ENCODE peak calls at places on chromosome 11, in ten cellular contexts. A is HCT116, R is GM23248, B is K562, M is neural progenitor cell, L is fibroblast of lung, Y is IMR-90, G is PC-3, W is neuronal stem cell, K is kidney. P is an unnamed sample. For H3K36me3, the result is how much of the 10 kb centered on the place peaks cover.

GRCh38 chr11:98107736-98108135 is 913.0 kb upstream of the CNTN5 start:
- DNase-seq in R (no peak), B (no peak), Y (no peak), W (no peak), K (no peak), G (no peak), M (no peak), L (no peak), A (no peak), P (no peak)

GRCh38 chr11:119375629-119376196 is 5.8 kb downstream of the USP2 start:
- DNase-seq in M (peak), G (no peak), W (no peak), Y (peak), B (peak), L (peak), A (no peak), K (peak), R (peak), P (no peak)

GRCh38 chr11:131217313-131218297 is 152.8 kb upstream of the NTM start:
- DNase-seq in A (no peak), L (peak), G (peak), Y (peak), K (no peak), W (no peak), R (peak), B (no peak), M (no peak), P (peak)

GRCh38 chr11:66880484-66881211 is 23.8 kb downstream of the LRFN4 start:
- DNase-seq in B (no peak), G (peak), A (no peak), R (no peak), M (no peak), K (no peak), W (no peak), L (no peak), Y (peak), P (no peak)

GRCh38 chr11:107988397-107989158 is 20.1 kb upstream of the CUL5 start:
- DNase-seq in B (no peak), M (no peak), G (peak), Y (no peak), K (no peak), W (no peak), A (no peak), R (no peak), L (no peak), P (no peak)

GRCh38 chr11:12276356-12276755 is 101.0 kb upstream of the PARVA start:
- DNase-seq in K (peak), B (no peak), L (no peak), A (no peak), M (no peak), Y (no peak), W (no peak), R (no peak), G (no peak), P (no peak)

GRCh38 chr11:130145975-130146776 is 13.4 kb upstream of the ST14 start:
- DNase-seq in G (peak), M (no peak), R (peak), K (peak), A (peak), L (no peak), Y (no peak), B (no peak), W (no peak), P (no peak)

GRCh38 chr11:106061936-106062591 is 15.1 kb downstream of the KBTBD3 start:
- DNase-seq in G (no peak), Y (no peak), L (no peak), R (no peak), K (no peak), M (no peak), A (no peak), B (no peak), W (no peak), P (no peak)

GRCh38 chr11:58075781-58076180 is 45.0 kb downstream of the OR6Q1 start:
- DNase-seq in W (no peak), R (peak), L (peak), A (no peak), G (peak), B (no peak), K (no peak), Y (peak), M (no peak), P (peak)

GRCh38 chr11:3073029-3073435 is 15.8 kb upstream of the CARS1 start:
- DNase-seq in A (no peak), B (no peak), G (no peak), R (peak), Y (peak), L (no peak), M (no peak), W (no peak), K (no peak), P (peak)

GRCh38 chr11:17012712-17013547 is 1.3 kb downstream of the PLEKHA7 start:
- DNase-seq in K (peak), M (peak), L (peak), A (peak), W (peak), Y (peak), R (peak), G (peak), B (no peak), P (peak)

GRCh38 chr11:71986131-71986530 is 12.6 kb upstream of the IL18BP start:
- DNase-seq in A (no peak), B (no peak), R (no peak), L (no peak), W (no peak), K (no peak), G (no peak), Y (no peak), M (no peak), P (no peak)

GRCh38 chr11:45655347-45655756 is 10.1 kb downstream of the CHST1 start:
- DNase-seq in K (peak), Y (peak), W (peak), M (peak), G (peak), R (peak), L (peak), B (peak), A (peak), P (peak)

GRCh38 chr11:108663154-108663877 is 1.6 kb upstream of the DDX10 start:
- DNase-seq in L (no peak), G (no peak), W (no peak), A (no peak), Y (no peak), R (no peak), M (no peak), K (no peak), B (no peak), P (no peak)

GRCh38 chr11:34356918-34357645 is 728 bp downstream of the ABTB2 start:
- DNase-seq in K (peak), A (no peak), B (peak), L (peak), R (peak), Y (peak), M (peak), G (peak), W (peak), P (peak)

GRCh38 chr11:102900346-102900745 is 25.6 kb upstream of the MMP12 start:
- DNase-seq in L (no peak), R (no peak), G (no peak), M (no peak), K (no peak), B (no peak), W (no peak), A (no peak), Y (no peak), P (no peak)

GRCh38 chr11:95576149-95576851 is 213.3 kb downstream of the FAM76B start:
- DNase-seq in R (no peak), G (no peak), A (no peak), K (no peak), L (peak), W (no peak), M (no peak), B (no peak), Y (no peak), P (peak)

GRCh38 chr11:46235777-46236688 is 41.4 kb upstream of the CREB3L1 start:
- DNase-seq in G (no peak), K (no peak), A (no peak), R (peak), W (no peak), M (no peak), B (peak), Y (no peak), L (peak), P (peak)

GRCh38 chr11:77446911-77447629 is 26.8 kb downstream of the PAK1 start:
- DNase-seq in Y (no peak), K (no peak), W (no peak), B (no peak), L (no peak), G (peak), A (no peak), M (no peak), R (no peak), P (no peak)

GRCh38 chr11:79535606-79536005 is 94.8 kb upstream of the TENM4 start:
- DNase-seq in A (no peak), M (no peak), K (no peak), G (no peak), W (no peak), B (no peak), L (no peak), Y (no peak), R (no peak), P (no peak)

GRCh38 chr11:13073119-13073981 is 64.2 kb downstream of the RASSF10 start:
- DNase-seq in B (no peak), K (no peak), A (peak), R (peak), G (peak), Y (peak), L (no peak), M (no peak), W (no peak), P (no peak)

GRCh38 chr11:120883404-120884135 is 140.3 kb upstream of the TBCEL start:
- DNase-seq in R (peak), Y (peak), W (no peak), B (no peak), M (peak), G (peak), L (peak), K (peak), A (no peak), P (peak)

GRCh38 chr11:46370253-46370652 is 11.2 kb upstream of the MDK start:
- DNase-seq in R (no peak), W (no peak), K (no peak), G (no peak), A (no peak), M (no peak), L (no peak), Y (no peak), B (no peak), P (no peak)

GRCh38 chr11:86703992-86704391 is 31.6 kb upstream of the ME3 start:
- DNase-seq in R (no peak), M (no peak), W (no peak), G (no peak), Y (no peak), B (no peak), A (no peak), K (no peak), L (no peak), P (no peak)
- H3K36me3 ChIP-seq in R (under half), M (under half), W (under half), G (under half), Y (under half), B (under half), A (under half), K (under half), L (under half), P (under half)

GRCh38 chr11:101583180-101584128 is at the start of gene TRPC6:
- DNase-seq in M (peak), B (no peak), G (no peak), W (no peak), Y (peak), L (peak), R (peak), A (no peak), K (peak), P (peak)
- H3K9ac ChIP-seq in M (no peak), B (no peak), G (no peak), W (peak), Y (peak), L (peak), R (no peak), A (no peak), K (peak), P (no peak)

GRCh38 chr11:62830904-62831519 is 839 bp downstream of the STX5 start:
- DNase-seq in Y (no peak), L (no peak), B (no peak), K (peak), R (no peak), G (no peak), A (peak), W (no peak), M (peak), P (no peak)

GRCh38 chr11:62835336-62835735 is 2.7 kb upstream of the TEX54 start:
- DNase-seq in R (no peak), K (no peak), G (no peak), Y (no peak), M (no peak), B (no peak), L (no peak), W (no peak), A (no peak), P (no peak)

GRCh38 chr11:62831520-62832345 is at the start of gene STX5:
- DNase-seq in Y (peak), A (peak), W (peak), L (peak), R (peak), M (peak), B (peak), K (peak), G (peak), P (peak)

DNA sequence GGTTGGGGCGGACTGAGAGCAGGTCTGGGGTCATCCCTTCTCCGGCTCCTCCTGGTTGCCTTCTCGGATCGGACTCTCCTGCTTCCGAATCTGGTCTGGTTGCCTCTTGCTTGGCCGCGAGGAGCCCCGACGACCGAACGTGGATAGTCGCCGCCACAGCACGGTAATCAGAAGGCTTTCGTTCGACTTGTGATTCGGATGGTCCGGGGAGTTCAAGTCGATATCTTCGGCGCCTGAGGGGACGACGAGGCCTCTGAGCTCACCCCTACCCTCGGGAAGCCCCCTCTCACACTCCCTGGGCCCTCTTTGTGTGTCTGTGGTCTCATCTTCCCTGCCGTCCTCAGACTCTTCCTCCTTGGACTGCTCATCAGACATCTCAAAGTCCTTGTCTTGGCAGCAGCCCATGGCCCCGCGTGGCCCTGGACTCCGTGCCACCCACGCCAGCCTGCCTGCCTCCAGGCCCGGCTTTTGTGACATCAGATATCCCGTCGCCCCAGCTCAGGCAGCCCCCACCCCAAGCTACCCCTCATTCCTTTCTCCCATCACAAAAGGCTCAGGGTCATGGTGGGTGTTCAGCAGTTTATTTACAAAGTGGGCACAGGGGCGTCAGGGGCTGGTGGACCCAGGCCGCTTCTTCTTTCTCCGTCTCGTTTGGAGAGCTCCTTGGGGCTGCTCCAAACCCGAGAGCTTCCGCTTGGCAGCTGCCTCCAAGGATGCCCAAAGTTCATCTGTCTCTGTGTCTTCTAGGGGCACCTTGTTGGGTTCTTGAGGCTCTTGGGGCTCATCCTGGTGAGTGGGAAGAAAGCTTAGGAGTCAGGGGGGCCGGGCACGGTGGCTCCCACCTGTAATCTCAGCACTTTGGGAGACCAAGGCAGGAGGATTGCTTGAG is at the start of gene TEX54:
- DNase-seq in G (no peak), M (no peak), B (peak), A (no peak), K (peak), L (no peak), R (peak), Y (peak), W (no peak), P (peak)
- H3K36me3 ChIP-seq in G (under half), M (under half), B (half or more), A (under half), K (under half), L (under half), R (under half), Y (under half), W (under half), P (under half)

GRCh38 chr11:124623861-124624525 is 1.3 kb downstream of the TBRG1 start:
- DNase-seq in G (no peak), M (no peak), A (no peak), Y (peak), R (peak), B (no peak), W (no peak), K (no peak), L (peak), P (peak)

GRCh38 chr11:124629961-124630360 is 7.3 kb downstream of the TBRG1 start:
- DNase-seq in R (no peak), M (no peak), K (no peak), W (no peak), G (no peak), L (no peak), Y (no peak), B (no peak), A (no peak), P (no peak)

GRCh38 chr11:124622531-124623451 is at the start of gene TBRG1:
- DNase-seq in M (peak), Y (peak), B (peak), L (peak), K (peak), G (peak), A (peak), W (peak), R (peak), P (peak)

GRCh38 chr11:124627546-124627945 is 4.9 kb downstream of the TBRG1 start:
- DNase-seq in G (no peak), L (no peak), R (no peak), B (no peak), Y (no peak), M (no peak), A (no peak), W (no peak), K (no peak), P (no peak)

GRCh38 chr11:124625504-124626168 is 3.0 kb downstream of the TBRG1 start:
- DNase-seq in M (no peak), K (no peak), L (no peak), W (no peak), G (no peak), A (no peak), B (no peak), Y (no peak), R (no peak), P (no peak)
- H3K9ac ChIP-seq in M (no peak), K (no peak), L (no peak), W (no peak), G (no peak), A (no peak), B (no peak), Y (no peak), R (no peak), P (no peak)

P was measured in adipocyte.